ENCODE peak calls at places on chromosome 1, in four cellular contexts. B is HCT116, C is uterus, S is fibroblast of lung. U is an unnamed sample.

GRCh38 chr1:101605878-101606277 is 369.1 kb downstream of the S1PR1 start:
- DNase-seq in B (no peak), C (no peak), S (no peak), U (no peak)

GRCh38 chr1:116111196-116112021 is at the start of gene MAB21L3:
- DNase-seq in B (no peak), C (no peak), S (no peak), U (no peak)

GRCh38 chr1:66182551-66183178 is 351.3 kb upstream of the SGIP1 start:
- DNase-seq in B (no peak), C (peak), S (peak), U (peak)

GRCh38 chr1:33152685-33153432 is 29.0 kb downstream of the TRIM62 start:
- DNase-seq in B (no peak), C (peak), S (peak), U (no peak)

GRCh38 chr1:202697038-202697437 is 13.2 kb downstream of the SYT2 start:
- DNase-seq in B (no peak), C (no peak), S (no peak), U (no peak)

GRCh38 chr1:219302697-219303096 is 129.0 kb downstream of the LYPLAL1 start:
- DNase-seq in B (no peak), C (no peak), S (no peak), U (no peak)

GRCh38 chr1:23168462-23169218 is at the start of gene LUZP1:
- DNase-seq in B (peak), C (peak), S (peak), U (peak)

GRCh38 chr1:58739851-58740466 is 40.1 kb upstream of the MYSM1 start:
- DNase-seq in B (peak), C (no peak), S (peak), U (no peak)

GRCh38 chr1:6037338-6037762 is 8.3 kb upstream of the KCNAB2 start:
- DNase-seq in B (no peak), C (no peak), S (no peak), U (no peak)

GRCh38 chr1:150577557-150578277 is 1.7 kb downstream of the MCL1 start:
- DNase-seq in B (no peak), C (no peak), S (peak), U (no peak)

GRCh38 chr1:181117648-181118449 is 29.3 kb downstream of the IER5 start:
- DNase-seq in B (peak), C (no peak), S (peak), U (no peak)

GRCh38 chr1:153774780-153775431 is at the start of gene SLC27A3:
- DNase-seq in B (peak), C (peak), S (peak), U (no peak)

GRCh38 chr1:18651727-18652126 is 21.1 kb downstream of the PAX7 start:
- DNase-seq in B (no peak), C (no peak), S (no peak), U (no peak)

GRCh38 chr1:27523666-27524020 is 33.7 kb upstream of the WASF2 start:
- DNase-seq in B (no peak), C (no peak), S (no peak), U (no peak)

GRCh38 chr1:55446351-55446750 is 231.2 kb upstream of the USP24 start:
- DNase-seq in B (no peak), C (no peak), S (no peak), U (no peak)

GRCh38 chr1:206469933-206470691 is at the start of gene IKBKE:
- DNase-seq in B (peak), C (no peak), S (peak), U (no peak)

GRCh38 chr1:159889821-159890252 is 10.1 kb downstream of the CFAP45 start:
- DNase-seq in B (no peak), C (peak), S (peak), U (peak)

GRCh38 chr1:151062738-151063371 is 2.7 kb downstream of the MLLT11 start:
- DNase-seq in B (no peak), C (peak), S (peak), U (peak)

GRCh38 chr1:189706594-189706993 is 771.1 kb downstream of the BRINP3 start:
- DNase-seq in B (no peak), C (no peak), S (peak), U (no peak)

GRCh38 chr1:203267347-203267846 is 37.9 kb upstream of the BTG2 start:
- DNase-seq in B (peak), C (peak), S (peak), U (peak)

GRCh38 chr1:222040163-222040900 is 298.4 kb upstream of the DUSP10 start:
- DNase-seq in B (no peak), C (no peak), S (no peak), U (no peak)

GRCh38 chr1:179448429-179449149 is 82.8 kb downstream of the AXDND1 start:
- DNase-seq in B (no peak), C (no peak), S (no peak), U (no peak)

GRCh38 chr1:221712198-221712684 is 29.6 kb downstream of the DUSP10 start:
- DNase-seq in B (no peak), C (no peak), S (peak), U (peak)

GRCh38 chr1:17274186-17275170 is 25.6 kb downstream of the PADI3 start:
- DNase-seq in B (peak), C (no peak), S (peak), U (no peak)

GRCh38 chr1:202998836-202999750 is 8.1 kb upstream of the TMEM183A start:
- DNase-seq in B (peak), C (peak), S (peak), U (no peak)

GRCh38 chr1:94819945-94820746 is at the start of gene SLC44A3:
- DNase-seq in B (no peak), C (no peak), S (peak), U (no peak)

GRCh38 chr1:85019989-85020388 is 23.1 kb upstream of the MCOLN2 start:
- DNase-seq in B (no peak), C (no peak), S (no peak), U (no peak)

GRCh38 chr1:154423303-154423987 is 18.3 kb downstream of the IL6R start:
- DNase-seq in B (no peak), C (no peak), S (peak), U (no peak)

GRCh38 chr1:183461350-183461749 is 10.9 kb upstream of the SMG7 start:
- DNase-seq in B (no peak), C (no peak), S (no peak), U (no peak)

DNA sequence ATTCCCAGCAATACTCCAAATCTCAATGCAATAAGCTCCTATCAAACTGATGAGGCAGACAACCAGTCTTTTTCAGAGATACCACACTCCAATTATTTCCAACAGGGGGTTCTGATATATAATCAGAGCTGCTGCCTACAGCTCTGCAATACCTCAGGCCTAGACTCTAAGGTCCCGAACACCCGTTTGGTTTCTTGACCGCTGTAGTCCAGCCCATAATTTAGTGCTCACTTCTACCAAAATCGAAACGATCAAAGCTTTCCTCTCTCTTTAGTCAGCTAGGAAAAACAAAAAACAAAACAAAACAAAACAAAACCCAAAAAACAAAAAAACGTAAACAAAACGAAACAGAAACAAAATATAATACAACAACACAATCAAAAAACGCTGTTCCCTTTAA is 453.0 kb downstream of the NEGR1 start:
- DNase-seq in B (no peak), C (no peak), S (no peak), U (no peak)
- H3K4me3 ChIP-seq in B (no peak), C (no peak), S (no peak), U (no peak)

GRCh38 chr1:234111458-234112142 is 207.1 kb downstream of the SLC35F3 start:
- DNase-seq in B (no peak), C (no peak), S (peak), U (no peak)
- TF ChIP-seq CTCF in B (peak), C (no peak), S (no peak), U (peak)

GRCh38 chr1:46411010-46411405 is 16.9 kb downstream of the FAAH start:
- DNase-seq in B (no peak), C (no peak), S (no peak), U (no peak)
- H3K4me3 ChIP-seq in B (no peak), C (no peak), S (no peak), U (no peak)

DNA sequence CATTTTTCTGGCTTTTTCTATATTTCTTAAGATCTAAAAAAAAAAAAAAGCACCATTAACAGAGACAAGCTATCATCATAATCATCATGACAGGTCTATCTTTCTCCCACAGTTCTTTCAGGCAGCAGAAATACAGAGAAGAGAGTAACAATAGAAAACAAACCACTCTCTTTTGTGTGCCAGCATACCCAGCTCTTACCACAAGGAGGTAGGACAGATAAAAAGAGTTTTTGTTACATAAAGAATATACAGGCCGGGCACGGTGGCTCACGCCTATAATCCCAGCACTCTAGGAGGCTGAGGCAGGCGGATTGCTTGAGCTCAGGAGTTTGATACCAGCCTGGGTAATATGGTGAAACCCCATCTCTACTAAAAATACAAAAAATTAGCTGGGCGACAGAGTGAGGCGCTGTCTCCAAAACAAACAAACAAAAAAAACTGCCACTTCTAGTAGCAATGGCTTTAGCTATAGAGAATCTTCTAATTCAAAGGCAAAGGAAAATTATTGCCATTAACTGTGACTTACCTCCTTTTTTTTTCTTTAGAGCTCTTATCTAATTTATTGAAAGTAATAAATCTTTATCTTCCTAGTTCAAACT is 39.7 kb downstream of the ANKRD13C start:
- DNase-seq in B (no peak), C (no peak), S (no peak), U (no peak)
- TF ChIP-seq CTCF in B (peak), C (no peak), S (no peak), U (no peak)

GRCh38 chr1:9297831-9298230 is 5.1 kb downstream of the SPSB1 start:
- DNase-seq in B (no peak), C (no peak), S (no peak), U (no peak)
- H3K4me3 ChIP-seq in B (no peak), C (no peak), S (no peak), U (no peak)

DNA sequence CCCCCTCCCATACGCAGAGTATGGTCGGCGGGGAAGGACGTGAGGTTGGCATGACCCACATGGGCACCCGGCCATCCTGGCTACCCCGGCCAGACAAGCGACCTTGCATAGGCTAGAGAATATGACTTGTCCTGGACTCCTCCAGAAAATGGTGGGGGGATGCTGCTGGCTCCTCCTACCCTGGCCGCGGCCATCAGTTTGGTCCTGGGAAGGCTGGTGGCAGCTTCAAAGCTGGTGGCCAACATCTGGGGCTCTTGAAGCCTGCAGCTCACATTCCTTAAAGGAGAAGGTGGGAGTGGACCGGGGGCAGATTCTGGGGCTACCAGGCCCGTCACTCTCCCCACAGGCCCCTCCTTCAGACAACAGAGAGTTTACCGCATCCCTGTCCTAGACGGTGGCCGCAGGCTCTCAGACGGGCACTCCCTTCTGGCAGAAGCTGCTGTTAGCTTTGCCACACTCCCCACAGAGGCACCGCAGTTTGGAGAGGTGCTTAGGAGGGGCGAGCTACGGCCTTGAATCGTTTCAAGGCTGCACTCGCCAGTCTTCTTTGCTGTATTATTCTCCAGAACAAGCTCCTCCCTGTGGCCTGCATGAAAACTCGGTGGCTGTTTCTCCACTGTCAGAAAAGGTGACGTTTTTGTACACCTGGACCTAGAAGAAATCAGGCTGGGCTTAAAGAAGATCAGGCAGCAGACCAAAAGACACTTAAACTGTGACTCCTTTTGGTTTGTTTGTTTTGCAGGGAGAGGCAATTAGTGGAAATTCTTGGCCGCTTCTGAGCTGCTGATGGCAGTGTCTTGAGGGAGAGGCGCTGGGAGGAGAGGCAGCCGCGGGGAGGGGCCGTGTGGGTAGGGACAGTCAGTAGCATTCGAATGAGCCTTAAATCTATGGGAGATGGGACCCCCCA is 68.0 kb downstream of the RUNX3 start:
- DNase-seq in B (no peak), C (no peak), S (no peak), U (no peak)
- TF ChIP-seq CTCF in B (no peak), C (no peak), S (no peak), U (no peak)